ENCODE peak calls at places on chromosomes 4 and X, in five cellular contexts. R is caudate nucleus; B is BE2C; U is stimulated activated naive B cell treated with anti-CD40 and anti-IgM and Interleukin-4, amounts not matched to agents 10 μg/mL and 1 μg/mL and 100 μg/mL, for 72 hours; M is kidney epithelial cell. O is an unnamed sample.

GRCh38 chr4:182808673-182809416 is 108.3 kb downstream of the DCTD start:
- DNase-seq in U (peak), B (no peak), R (no peak), M (no peak), O (no peak)

GRCh38 chr4:139684351-139684750 is 18.7 kb downstream of the MGST2 start:
- DNase-seq in M (no peak), R (no peak), U (no peak), B (no peak), O (no peak)

GRCh38 chr4:180669637-180670036 is 1573.6 kb upstream of the TENM3 start:
- DNase-seq in B (no peak), R (no peak), U (no peak), M (peak), O (no peak)

GRCh38 chr4:76212851-76213414 is 691 bp downstream of the SCARB2 start:
- DNase-seq in U (no peak), R (no peak), B (no peak), M (no peak), O (no peak)

GRCh38 chrX:71536285-71536684 is 3.4 kb downstream of the OGT start:
- DNase-seq in M (no peak), B (no peak), U (no peak), R (no peak), O (no peak)

GRCh38 chr4:123956204-123956603 is 559.6 kb downstream of the SPRY1 start:
- DNase-seq in M (no peak), R (no peak), B (no peak), U (no peak), O (no peak)

GRCh38 chrX:76555816-76556215 is 128.3 kb downstream of the MAGEE1 start:
- DNase-seq in R (no peak), M (no peak), B (peak), U (no peak), O (peak)

GRCh38 chrX:24646745-24647182 is 383 bp downstream of the PCYT1B start:
- DNase-seq in B (no peak), M (no peak), R (no peak), U (no peak), O (peak)

GRCh38 chr4:84915396-84915780 is 51.1 kb downstream of the WDFY3 start:
- DNase-seq in B (no peak), M (no peak), R (no peak), U (no peak), O (no peak)

GRCh38 chrX:152930516-152930915 is 32.6 kb downstream of the ZNF185 start:
- DNase-seq in M (no peak), B (no peak), U (no peak), R (no peak), O (no peak)

GRCh38 chrX:152072236-152072635 is 66.1 kb downstream of the MAGEA10 start:
- DNase-seq in R (no peak), M (peak), U (no peak), B (no peak), O (no peak)

GRCh38 chr4:108031427-108032083 is 41.9 kb downstream of the HADH start:
- DNase-seq in R (no peak), U (no peak), B (no peak), M (no peak), O (no peak)

GRCh38 chr4:125728568-125728967 is 413.8 kb downstream of the FAT4 start:
- DNase-seq in M (peak), R (no peak), U (no peak), B (no peak), O (no peak)

GRCh38 chr4:170420255-170420693 is 330.5 kb upstream of the AADAT start:
- DNase-seq in M (no peak), R (no peak), U (no peak), B (no peak), O (no peak)

GRCh38 chr4:56286763-56287162 is 100.5 kb downstream of the AASDH start:
- DNase-seq in B (no peak), U (no peak), R (no peak), M (no peak), O (no peak)

GRCh38 chrX:39705299-39705698 is 392.5 kb downstream of the BCOR start:
- DNase-seq in M (peak), R (no peak), B (peak), U (no peak), O (peak)

GRCh38 chr4:128284317-128284716 is 3.3 kb downstream of the PGRMC2 start:
- DNase-seq in M (no peak), U (no peak), R (no peak), B (no peak), O (no peak)

GRCh38 chrX:124343016-124343415 is 3.3 kb upstream of the SH2D1A start:
- DNase-seq in M (no peak), R (no peak), U (no peak), B (no peak), O (no peak)

GRCh38 chr4:81631958-81632439 is 160.3 kb upstream of the RASGEF1B start:
- DNase-seq in M (peak), R (no peak), B (no peak), U (no peak), O (peak)

GRCh38 chrX:70554081-70554480 is 109.4 kb downstream of the DLG3 start:
- DNase-seq in R (no peak), U (no peak), B (no peak), M (no peak), O (no peak)

GRCh38 chr4:47990145-47990544 is 26.3 kb downstream of the CNGA1 start:
- DNase-seq in M (no peak), R (no peak), B (no peak), U (no peak), O (no peak)

GRCh38 chr4:147808447-147808846 is 76.6 kb downstream of the ARHGAP10 start:
- DNase-seq in U (no peak), B (no peak), R (no peak), M (no peak), O (no peak)

GRCh38 chr4:62644372-62644771 is 1444.2 kb downstream of the ADGRL3 start:
- DNase-seq in R (no peak), M (no peak), U (no peak), B (peak), O (no peak)

GRCh38 chr4:54784188-54784671 is 126.5 kb downstream of the KIT start:
- DNase-seq in U (no peak), B (no peak), M (no peak), R (peak), O (no peak)

GRCh38 chrX:27863813-27864212 is 56.0 kb downstream of the MAGEB10 start:
- DNase-seq in M (no peak), R (no peak), B (no peak), U (no peak), O (no peak)

GRCh38 chr4:33150139-33150538 is 2430.0 kb downstream of the PCDH7 start:
- DNase-seq in B (no peak), R (no peak), M (no peak), U (no peak), O (no peak)

GRCh38 chrX:45445745-45446412 is 245.2 kb upstream of the DIPK2B start:
- DNase-seq in U (no peak), R (no peak), M (peak), B (no peak), O (no peak)

GRCh38 chrX:154327026-154327820 is 31.6 kb downstream of the TKTL1 start:
- DNase-seq in R (no peak), B (no peak), M (no peak), U (no peak), O (no peak)

GRCh38 chrX:119942831-119943184 is 743 bp downstream of the NKAP start:
- DNase-seq in M (no peak), U (no peak), B (no peak), R (no peak), O (peak)

GRCh38 chr4:48162162-48162561 is 28.1 kb upstream of the TXK start:
- DNase-seq in R (no peak), B (no peak), U (no peak), M (no peak), O (no peak)

GRCh38 chrX:124594017-124594651 is 247.8 kb downstream of the SH2D1A start:
- DNase-seq in U (no peak), R (no peak), B (no peak), M (no peak), O (no peak)

GRCh38 chrX:31423575-31424284 is 351.9 kb upstream of the FTHL17 start:
- DNase-seq in B (peak), R (no peak), M (no peak), U (no peak), O (peak)

GRCh38 chrX:155094468-155095061 is 23.3 kb downstream of the BRCC3 start:
- DNase-seq in U (no peak), R (no peak), B (peak), M (no peak), O (peak)

GRCh38 chr4:83582289-83582756 is 46.4 kb downstream of the GPAT3 start:
- DNase-seq in B (peak), U (peak), M (no peak), R (no peak), O (no peak)

GRCh38 chr4:9925750-9926439 is 95.4 kb downstream of the SLC2A9 start:
- DNase-seq in B (no peak), U (no peak), R (no peak), M (no peak), O (no peak)

GRCh38 chrX:124023838-124024238 is 62.3 kb downstream of the STAG2 start:
- DNase-seq in M (no peak), U (no peak), B (no peak), R (no peak), O (no peak)

GRCh38 chr4:120808475-120809141 is 113.9 kb downstream of the PRDM5 start:
- DNase-seq in B (no peak), R (no peak), U (no peak), M (no peak), O (no peak)

GRCh38 chr4:76752911-76753494 is 144.9 kb downstream of the SOWAHB start:
- DNase-seq in U (no peak), R (no peak), B (peak), M (peak), O (no peak)

GRCh38 chrX:133482345-133483041 is 67.2 kb upstream of the GPC4 start:
- DNase-seq in R (no peak), U (no peak), M (peak), B (no peak), O (no peak)

GRCh38 chr4:139208404-139208945 is 31.5 kb upstream of the ELF2 start:
- DNase-seq in M (no peak), B (no peak), U (no peak), R (no peak), O (no peak)